ENCODE peak calls at places on chromosomes 3 and 15, in five cellular contexts. K is stimulated activated CD4-positive, alpha-beta T cell treated with anti-CD3 and anti-CD28 coated beads, Interleukin-12 subunit alpha, Interleukin-12 subunit beta, amount 100 ng/mL, for 24 hours; V is putamen; M is thoracic aorta; I is Calu3. B is an unnamed sample.

GRCh38 chr3:148911597-148911996 is 46.5 kb downstream of the CPA3 start:
- DNase-seq in K (no peak), V (no peak), M (no peak), I (peak), B (no peak)

GRCh38 chr15:58484794-58485600 is 53.2 kb downstream of the LIPC start:
- DNase-seq in K (no peak), V (no peak), M (no peak), I (no peak), B (no peak)

GRCh38 chr15:62972814-62973213 is 69.7 kb upstream of the TPM1 start:
- DNase-seq in K (no peak), V (no peak), M (no peak), I (peak), B (no peak)

GRCh38 chr3:104596551-104596950 is 770.2 kb upstream of the ALCAM start:
- DNase-seq in K (no peak), V (peak), M (no peak), I (peak), B (no peak)

GRCh38 chr15:29140475-29141172 is 129.0 kb downstream of the NSMCE3 start:
- DNase-seq in K (no peak), V (no peak), M (no peak), I (no peak), B (no peak)

GRCh38 chr3:194333212-194333980 is 17.7 kb downstream of the CPN2 start:
- DNase-seq in K (peak), V (peak), M (peak), I (peak), B (peak)

GRCh38 chr3:192836469-192836820 is 81.2 kb downstream of the MB21D2 start:
- DNase-seq in K (no peak), V (no peak), M (no peak), I (no peak), B (no peak)

GRCh38 chr3:97938444-97938843 is 33.8 kb downstream of the RIOX2 start:
- DNase-seq in K (no peak), V (no peak), M (no peak), I (no peak), B (no peak)

GRCh38 chr3:127639173-127640030 is 10.4 kb downstream of the PODXL2 start:
- DNase-seq in K (no peak), V (no peak), M (no peak), I (no peak), B (no peak)

GRCh38 chr3:100001083-100001482 is 113.2 kb downstream of the FILIP1L start:
- DNase-seq in K (no peak), V (no peak), M (no peak), I (no peak), B (no peak)

B was measured in activated CD8-positive, alpha-beta memory T cell treated with anti-CD3 and anti-CD28 coated beads for 48 hours.